ENCODE peak calls at places on chromosome 22, in five cellular contexts. Q is colonic mucosa, W is cardiac muscle cell, T is HFF-Myc, J is heart left ventricle. E is an unnamed sample.

GRCh38 chr22:39356464-39356863 is 6.7 kb downstream of the SYNGR1 start:
- DNase-seq in T (no peak), W (no peak), Q (no peak), J (no peak), E (no peak)

GRCh38 chr22:29071261-29072045 is 1.4 kb upstream of the KREMEN1 start:
- DNase-seq in W (peak; percentile 78), T (no peak), Q (peak; percentile 78), J (peak; percentile 71), E (no peak)

GRCh38 chr22:36913431-36914382 is at the start of gene CSF2RB:
- DNase-seq in T (no peak), J (peak; percentile 76), W (no peak), Q (peak; percentile 32), E (no peak)

GRCh38 chr22:35352214-35353111 is 28.4 kb upstream of the HMOX1 start:
- DNase-seq in T (no peak), W (peak; percentile 57), J (peak; percentile 87), Q (peak; percentile 47), E (no peak)

GRCh38 chr22:27241430-27242110 is 560.0 kb downstream of the MN1 start:
- DNase-seq in T (no peak), J (peak; percentile 68), W (peak; percentile 34), Q (no peak), E (no peak)

GRCh38 chr22:37639771-37640590 is 512 bp downstream of the SH3BP1 start:
- DNase-seq in J (no peak), W (no peak), Q (no peak), T (no peak), E (no peak)

GRCh38 chr22:24153959-24154358 is 27.3 kb upstream of the SUSD2 start:
- DNase-seq in J (no peak), W (no peak), Q (no peak), T (no peak), E (no peak)

GRCh38 chr22:38346506-38346905 is 29.3 kb upstream of the CSNK1E start:
- DNase-seq in W (no peak), J (peak; percentile 33), Q (no peak), T (no peak), E (no peak)

GRCh38 chr22:19877626-19878339 is 23.1 kb upstream of the GNB1L start:
- DNase-seq in J (peak; percentile 45), T (no peak), Q (no peak), W (no peak), E (no peak)

GRCh38 chr22:37999640-38000272 is 15.4 kb upstream of the SOX10 start:
- DNase-seq in T (no peak), J (no peak), Q (no peak), W (no peak), E (no peak)

GRCh38 chr22:19876314-19876940 is 21.8 kb upstream of the GNB1L start:
- DNase-seq in Q (peak; percentile 32), J (peak; percentile 56), T (no peak), W (no peak), E (no peak)

GRCh38 chr22:36293606-36294292 is 40.8 kb downstream of the APOL1 start:
- DNase-seq in W (no peak), Q (no peak), T (no peak), J (no peak), E (no peak)

GRCh38 chr22:47116426-47117341 is 354.2 kb downstream of the TBC1D22A start:
- DNase-seq in J (peak; percentile 45), W (no peak), T (no peak), Q (no peak), E (no peak)

GRCh38 chr22:39098576-39098975 is 1.5 kb downstream of the APOBEC3H start:
- DNase-seq in J (no peak), Q (no peak), T (no peak), W (no peak), E (no peak)

GRCh38 chr22:37483594-37484114 is 2.5 kb downstream of the MFNG start:
- DNase-seq in T (no peak), W (no peak), Q (no peak), J (no peak), E (no peak)

GRCh38 chr22:20656902-20657836 is 116.7 kb upstream of the SERPIND1 start:
- DNase-seq in Q (no peak), J (no peak), T (no peak), W (no peak), E (no peak)

GRCh38 chr22:30245181-30245984 is 1.2 kb downstream of the LIF start:
- DNase-seq in Q (peak; percentile 79), J (no peak), W (no peak), T (no peak), E (no peak)

GRCh38 chr22:27699676-27700075 is 101.9 kb downstream of the MN1 start:
- DNase-seq in J (no peak), W (no peak), Q (no peak), T (no peak), E (no peak)

GRCh38 chr22:46150615-46151423 is 493 bp downstream of the PPARA start:
- DNase-seq in J (peak; percentile 75), T (no peak), W (no peak), Q (peak; percentile 52), E (no peak)

GRCh38 chr22:30605449-30606110 is 1.4 kb upstream of the TCN2 start:
- DNase-seq in T (no peak), W (peak; percentile 44), Q (peak; percentile 79), J (no peak), E (no peak)

GRCh38 chr22:47372111-47372581 is 609.7 kb downstream of the TBC1D22A start:
- DNase-seq in J (no peak), Q (no peak), T (no peak), W (no peak), E (no peak)

GRCh38 chr22:47564158-47564450 is 801.7 kb downstream of the TBC1D22A start:
- DNase-seq in W (no peak), Q (no peak), T (no peak), J (no peak), E (no peak)

GRCh38 chr22:38132794-38133193 is 22.3 kb upstream of the BAIAP2L2 start:
- DNase-seq in J (no peak), W (no peak), T (no peak), Q (no peak), E (no peak)

GRCh38 chr22:38831166-38831945 is 12.5 kb downstream of the NPTXR start:
- DNase-seq in W (no peak), T (no peak), J (no peak), Q (no peak), E (no peak)

GRCh38 chr22:35441489-35442100 is 41.7 kb downstream of the MCM5 start:
- DNase-seq in W (no peak), T (no peak), Q (no peak), J (no peak), E (no peak)

GRCh38 chr22:46931414-46931813 is 169.0 kb downstream of the TBC1D22A start:
- DNase-seq in Q (peak; percentile 15), J (no peak), W (no peak), T (peak; percentile 5), E (no peak)

GRCh38 chr22:31039393-31039792 is 41.7 kb upstream of the SMTN start:
- DNase-seq in Q (no peak), J (no peak), W (no peak), T (peak; percentile 69), E (peak; percentile 67)

GRCh38 chr22:37742374-37743092 is 45.7 kb downstream of the TRIOBP start:
- DNase-seq in Q (no peak), J (no peak), W (no peak), T (no peak), E (peak; percentile 64)

GRCh38 chr22:37628830-37629229 is 10.6 kb upstream of the SH3BP1 start:
- DNase-seq in W (no peak), J (no peak), T (no peak), Q (no peak), E (no peak)

GRCh38 chr22:50184004-50184461 is 1.7 kb upstream of the TRABD start:
- DNase-seq in T (no peak), J (peak; percentile 84), W (peak; percentile 76), Q (peak; percentile 76), E (no peak)

GRCh38 chr22:17772249-17772962 is 1.9 kb downstream of the BID start:
- DNase-seq in W (no peak), Q (no peak), T (no peak), J (peak; percentile 56), E (no peak)

GRCh38 chr22:28594784-28595324 is 84.8 kb downstream of the TTC28 start:
- DNase-seq in W (peak; percentile 73), J (no peak), Q (no peak), T (peak; percentile 61), E (peak; percentile 49)

GRCh38 chr22:34850010-34850409 is 215.9 kb upstream of the ISX start:
- DNase-seq in J (no peak), T (no peak), Q (no peak), W (no peak), E (no peak)

GRCh38 chr22:31253949-31254348 is 38.3 kb downstream of the PIK3IP1 start:
- DNase-seq in T (no peak), J (no peak), Q (peak; percentile 73), W (no peak), E (no peak)

GRCh38 chr22:21632237-21632895 is at the start of gene CCDC116:
- DNase-seq in J (peak; percentile 68), Q (no peak), W (no peak), T (no peak), E (no peak)

GRCh38 chr22:46674367-46674781 is 54.2 kb downstream of the GRAMD4 start:
- DNase-seq in T (no peak), J (peak; percentile 86), W (no peak), Q (no peak), E (no peak)

GRCh38 chr22:45072322-45072903 is 62.6 kb upstream of the PHF21B start:
- DNase-seq in T (peak; percentile 67), W (no peak), Q (no peak), J (no peak), E (no peak)
- H3K4me3 ChIP-seq in T (peak overlapping the region; percentile 26), W (no peak overlapping the region), Q (no peak overlapping the region), J (no peak overlapping the region), E (no peak overlapping the region)

GRCh38 chr22:48719978-48720661 is 1107.6 kb downstream of the BRD1 start:
- DNase-seq in W (peak; percentile 5), T (no peak), J (peak; percentile 12), Q (no peak), E (no peak)
- TF ChIP-seq CTCF in W (no peak), T (no peak), J (no peak), Q (no peak), E (no peak)

GRCh38 chr22:43176090-43176489 is 10.8 kb downstream of the TTLL12 start:
- DNase-seq in T (no peak), Q (no peak), J (peak; percentile 14), W (no peak), E (no peak)
- H3K4me3 ChIP-seq in T (no peak overlapping the region), Q (no peak overlapping the region), J (no peak overlapping the region), W (no peak overlapping the region), E (no peak overlapping the region)

GRCh38 chr22:41021655-41022454 is 70.5 kb upstream of the EP300 start:
- DNase-seq in Q (peak; percentile 80), W (peak; percentile 77), J (peak; percentile 89), T (no peak), E (no peak)
- TF ChIP-seq CTCF in Q (no peak), W (no peak), J (no peak), T (no peak), E (no peak)

GRCh38 chr22:25161017-25161915 is 38.4 kb upstream of the CRYBB3 start:
- DNase-seq in W (no peak), Q (no peak), J (no peak), T (no peak), E (no peak)

GRCh38 chr22:25159028-25159427 is 40.6 kb upstream of the CRYBB3 start:
- DNase-seq in Q (no peak), W (no peak), J (no peak), T (no peak), E (no peak)

GRCh38 chr22:25160120-25160996 is 39.3 kb upstream of the CRYBB3 start:
- DNase-seq in J (no peak), Q (no peak), T (no peak), W (no peak), E (no peak)

GRCh38 chr22:25162561-25162960 is 37.1 kb upstream of the CRYBB3 start:
- DNase-seq in W (no peak), T (no peak), J (no peak), Q (no peak), E (no peak)

GRCh38 chr22:25161916-25162530 is 37.6 kb upstream of the CRYBB3 start:
- DNase-seq in Q (no peak), T (no peak), W (no peak), J (no peak), E (no peak)
- H3K4me3 ChIP-seq in Q (no peak overlapping the region), T (no peak overlapping the region), W (no peak overlapping the region), J (no peak overlapping the region), E (no peak overlapping the region)

E was measured in AG09309.